ENCODE peak calls at places on chromosome X, in four cellular contexts. H is Panc1, E is Calu3, T is kidney epithelial cell. V is an unnamed sample.

GRCh38 chrX:23662853-23663252 is 4.4 kb upstream of the PRDX4 start:
- DNase-seq in H (no peak), E (no peak), T (no peak), V (no peak)

GRCh38 chrX:103585421-103586313 is at the start of gene TCEAL4:
- DNase-seq in H (no peak), E (peak), T (no peak), V (peak)

GRCh38 chrX:30153175-30153880 is 62.0 kb upstream of the MAGEB2 start:
- DNase-seq in H (no peak), E (no peak), T (no peak), V (no peak)

GRCh38 chrX:63686878-63687714 is 97.9 kb downstream of the ARHGEF9 start:
- DNase-seq in H (peak), E (peak), T (no peak), V (peak)

GRCh38 chrX:95346854-95347253 is 1337.8 kb upstream of the DIAPH2 start:
- DNase-seq in H (no peak), E (no peak), T (no peak), V (no peak)

GRCh38 chrX:1249101-1249887 is 19.3 kb upstream of the CSF2RA start:
- DNase-seq in H (no peak), E (peak), T (no peak), V (peak)

GRCh38 chrX:54446084-54446483 is 5.9 kb downstream of the TSR2 start:
- DNase-seq in H (no peak), E (no peak), T (no peak), V (no peak)

GRCh38 chrX:110450050-110450449 is 91.4 kb downstream of the RTL9 start:
- DNase-seq in H (peak), E (peak), T (peak), V (peak)

GRCh38 chrX:121733514-121733913 is 686.1 kb downstream of the GLUD2 start:
- DNase-seq in H (no peak), E (no peak), T (no peak), V (no peak)

GRCh38 chrX:53456254-53456653 is 22.1 kb upstream of the HSD17B10 start:
- DNase-seq in H (no peak), E (no peak), T (no peak), V (no peak)

GRCh38 chrX:17682259-17682658 is 55.0 kb upstream of the SCML1 start:
- DNase-seq in H (no peak), E (no peak), T (no peak), V (no peak)

GRCh38 chrX:26192204-26192603 is at the start of gene MAGEB6:
- DNase-seq in H (no peak), E (no peak), T (no peak), V (no peak)

GRCh38 chrX:46029777-46030176 is 515.4 kb downstream of the ZNF674 start:
- DNase-seq in H (no peak), E (no peak), T (no peak), V (no peak)

GRCh38 chrX:57918750-57919436 is 8.6 kb upstream of the ZXDA start:
- DNase-seq in H (no peak), E (peak), T (no peak), V (peak)

GRCh38 chrX:10160221-10160620 is 3.4 kb downstream of the CLCN4 start:
- DNase-seq in H (no peak), E (no peak), T (no peak), V (no peak)

GRCh38 chrX:34810911-34811310 is 131.7 kb upstream of the FAM47B start:
- DNase-seq in H (no peak), E (no peak), T (no peak), V (no peak)

GRCh38 chrX:123504630-123505270 is 228.1 kb downstream of the THOC2 start:
- DNase-seq in H (no peak), E (no peak), T (no peak), V (no peak)

GRCh38 chrX:114584983-114585842 is 1.3 kb downstream of the HTR2C start:
- DNase-seq in H (no peak), E (no peak), T (no peak), V (no peak)

GRCh38 chrX:141220342-141221008 is 21.8 kb downstream of the SPANXC start:
- DNase-seq in H (peak), E (no peak), T (peak), V (no peak)

GRCh38 chrX:140092121-140092520 is 126.8 kb upstream of the CXorf66 start:
- DNase-seq in H (no peak), E (no peak), T (no peak), V (no peak)

GRCh38 chrX:143664302-143664701 is 28.4 kb upstream of the SLITRK4 start:
- DNase-seq in H (no peak), E (no peak), T (no peak), V (peak)

GRCh38 chrX:32708542-32708941 is 502.8 kb downstream of the DMD start:
- DNase-seq in H (no peak), E (no peak), T (no peak), V (no peak)

GRCh38 chrX:21427086-21427485 is 52.9 kb downstream of the CNKSR2 start:
- DNase-seq in H (no peak), E (no peak), T (no peak), V (no peak)

GRCh38 chrX:151225843-151226242 is 49.5 kb downstream of the GPR50 start:
- DNase-seq in H (no peak), E (no peak), T (no peak), V (no peak)

GRCh38 chrX:11766487-11766886 is 8.4 kb downstream of the MSL3 start:
- DNase-seq in H (no peak), E (no peak), T (no peak), V (no peak)

GRCh38 chrX:106263817-106264216 is 95.7 kb downstream of the PWWP3B start:
- DNase-seq in H (no peak), E (no peak), T (no peak), V (no peak)

GRCh38 chrX:110086916-110087484 is 84.1 kb downstream of the TMEM164 start:
- DNase-seq in H (peak), E (peak), T (peak), V (peak)

GRCh38 chrX:154762529-154763296 is at the start of gene DKC1:
- DNase-seq in H (peak), E (peak), T (peak), V (peak)

GRCh38 chrX:118350221-118350620 is 4.3 kb downstream of the WDR44 start:
- DNase-seq in H (no peak), E (no peak), T (no peak), V (no peak)

GRCh38 chrX:12581546-12581945 is 209.7 kb upstream of the PRPS2 start:
- DNase-seq in H (no peak), E (no peak), T (no peak), V (no peak)

GRCh38 chrX:132369650-132370049 is 119.2 kb downstream of the MBNL3 start:
- DNase-seq in H (no peak), E (no peak), T (no peak), V (no peak)

GRCh38 chrX:11319689-11320302 is 26.6 kb downstream of the AMELX start:
- DNase-seq in H (no peak), E (no peak), T (no peak), V (no peak)

GRCh38 chrX:119505945-119506344 is 37.7 kb downstream of the SLC25A5 start:
- DNase-seq in H (no peak), E (no peak), T (no peak), V (peak)

GRCh38 chrX:119640621-119641020 is 34.4 kb upstream of the NKRF start:
- DNase-seq in H (no peak), E (no peak), T (no peak), V (no peak)

GRCh38 chrX:78650906-78651437 is 8.2 kb downstream of the RTL3 start:
- DNase-seq in H (no peak), E (no peak), T (no peak), V (no peak)

GRCh38 chrX:17613979-17614572 is 123.2 kb upstream of the SCML1 start:
- DNase-seq in H (no peak), E (peak), T (no peak), V (peak)

GRCh38 chrX:153495362-153495751 is 577 bp downstream of the BGN start:
- DNase-seq in H (no peak), E (no peak), T (no peak), V (no peak)

GRCh38 chrX:153493085-153493484 is 1.7 kb upstream of the BGN start:
- DNase-seq in H (no peak), E (no peak), T (no peak), V (no peak)

GRCh38 chrX:153495903-153496629 is 1.3 kb downstream of the BGN start:
- DNase-seq in H (no peak), E (no peak), T (no peak), V (no peak)

GRCh38 chrX:153494061-153494460 is 719 bp upstream of the BGN start:
- DNase-seq in H (no peak), E (no peak), T (no peak), V (no peak)

GRCh38 chrX:153494541-153495361 is at the start of gene BGN:
- DNase-seq in H (no peak), E (peak), T (no peak), V (peak)
- TF ChIP-seq CTCF in H (no peak), E (no peak), T (peak), V (no peak)

DNA sequence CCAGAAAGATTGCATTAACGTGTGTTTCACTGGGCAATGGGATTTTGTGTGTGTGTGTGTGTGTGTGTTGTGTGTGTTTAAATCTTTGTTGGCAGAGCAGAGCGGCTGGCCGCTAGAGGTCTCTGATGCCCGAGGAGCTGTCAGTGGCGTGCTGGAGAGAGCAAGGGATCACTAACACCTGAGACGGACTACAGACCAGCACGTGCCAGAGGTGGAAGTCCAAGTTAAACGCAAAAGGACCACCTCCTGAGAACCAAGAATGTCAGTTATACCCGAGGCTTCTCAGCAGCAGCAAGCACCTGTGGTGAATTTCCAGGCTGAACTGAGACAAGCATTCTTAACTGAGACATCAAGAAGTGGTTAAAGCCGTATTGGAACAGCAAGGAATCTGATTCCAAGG is 9.0 kb upstream of the SLC25A14 start:
- DNase-seq in H (peak), E (peak), T (no peak), V (peak)
- TF ChIP-seq CTCF in H (peak), E (peak), T (peak), V (peak)

GRCh38 chrX:72373136-72373535 is 67.4 kb upstream of the CITED1 start:
- DNase-seq in H (no peak), E (no peak), T (no peak), V (no peak)

GRCh38 chrX:72372735-72373134 is 67.0 kb upstream of the CITED1 start:
- DNase-seq in H (no peak), E (no peak), T (no peak), V (no peak)

GRCh38 chrX:72381439-72382198 is 75.9 kb upstream of the CITED1 start:
- DNase-seq in H (no peak), E (peak), T (no peak), V (no peak)

GRCh38 chrX:72371405-72371804 is 65.7 kb upstream of the CITED1 start:
- DNase-seq in H (no peak), E (no peak), T (no peak), V (no peak)

GRCh38 chrX:72376124-72376523 is 70.4 kb upstream of the CITED1 start:
- DNase-seq in H (no peak), E (no peak), T (no peak), V (no peak)
- TF ChIP-seq CTCF in H (no peak), E (no peak), T (no peak), V (no peak)

GRCh38 chrX:138026211-138026610 is 460.3 kb downstream of the ZIC3 start:
- DNase-seq in H (no peak), E (no peak), T (no peak), V (no peak)
- TF ChIP-seq CTCF in H (peak), E (no peak), T (peak), V (peak)

GRCh38 chrX:130086414-130087207 is 23.7 kb downstream of the ELF4 start:
- DNase-seq in H (no peak), E (no peak), T (no peak), V (no peak)
- TF ChIP-seq CTCF in H (no peak), E (no peak), T (no peak), V (no peak)

GRCh38 chrX:39814391-39814790 is 283.4 kb downstream of the BCOR start:
- DNase-seq in H (no peak), E (peak), T (no peak), V (no peak)
- TF ChIP-seq CTCF in H (peak), E (peak), T (peak), V (no peak)

GRCh38 chrX:98362630-98363029 is 1478.9 kb downstream of the RPA4 start:
- DNase-seq in H (no peak), E (no peak), T (no peak), V (no peak)
- TF ChIP-seq CTCF in H (no peak), E (no peak), T (no peak), V (no peak)

DNA sequence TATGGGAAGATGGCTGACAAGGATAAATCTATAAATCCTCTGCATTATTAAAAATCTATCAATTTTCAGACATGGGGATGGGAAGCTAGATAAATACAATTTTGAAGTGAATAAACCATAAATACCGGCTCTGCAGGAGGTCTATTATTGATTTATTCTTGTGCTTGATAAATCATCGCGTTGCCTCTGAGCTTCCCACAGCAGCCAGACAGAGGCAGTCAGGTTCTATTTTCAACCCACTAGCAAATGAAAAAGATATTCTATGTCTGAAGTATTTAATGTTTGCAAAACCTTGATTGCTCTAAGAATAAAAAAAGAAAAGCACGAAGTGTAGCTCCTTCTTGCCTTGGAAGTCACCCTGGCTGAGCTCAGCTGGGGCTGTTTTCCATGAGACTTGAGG is 216.2 kb downstream of the DHRSX start:
- DNase-seq in H (no peak), E (no peak), T (no peak), V (no peak)
- TF ChIP-seq CTCF in H (no peak), E (no peak), T (no peak), V (no peak)

GRCh38 chrX:68789966-68790365 is 38.9 kb upstream of the EFNB1 start:
- DNase-seq in H (no peak), E (no peak), T (no peak), V (no peak)

GRCh38 chrX:68795741-68796140 is 33.1 kb upstream of the EFNB1 start:
- DNase-seq in H (no peak), E (no peak), T (no peak), V (no peak)

GRCh38 chrX:68792083-68792482 is 36.7 kb upstream of the EFNB1 start:
- DNase-seq in H (no peak), E (no peak), T (no peak), V (no peak)

GRCh38 chrX:68794486-68794885 is 34.3 kb upstream of the EFNB1 start:
- DNase-seq in H (no peak), E (no peak), T (no peak), V (no peak)
- TF ChIP-seq CTCF in H (no peak), E (no peak), T (no peak), V (no peak)

GRCh38 chrX:70332600-70332999 is 42.7 kb downstream of the KIF4A start:
- DNase-seq in H (no peak), E (no peak), T (no peak), V (no peak)
- TF ChIP-seq CTCF in H (peak), E (no peak), T (peak), V (peak)